ENCODE peak calls at places on chromosome 6, in nine cellular contexts. F is nephron progenitor cell, B is ascending aorta, T is AG09319, A is BJ, N is tibial nerve, J is breast epithelium, Y is neural progenitor cell, Z is endodermal cell. Q is an unnamed sample.

GRCh38 chr6:105646391-105646867 is 243.5 kb upstream of the PREP start:
- DNase-seq in F (no peak), B (no peak), T (no peak), A (no peak), N (no peak), J (no peak), Y (no peak), Z (no peak), Q (peak; percentile 82)

GRCh38 chr6:37576336-37576737 is 76.6 kb upstream of the CCDC167 start:
- DNase-seq in F (no peak), B (no peak), T (no peak), A (peak; percentile 41), N (no peak), J (no peak), Y (no peak), Z (no peak), Q (peak; percentile 83)

GRCh38 chr6:15073344-15073789 is 172.5 kb upstream of the JARID2 start:
- DNase-seq in F (no peak), B (no peak), T (no peak), A (no peak), N (no peak), J (no peak), Y (no peak), Z (no peak), Q (peak; percentile 88)

GRCh38 chr6:1604347-1604990 is 5.2 kb upstream of the FOXC1 start:
- DNase-seq in F (peak; percentile 93), B (no peak), T (no peak), A (no peak), N (no peak), J (no peak), Y (peak; percentile 94), Z (peak; percentile 94), Q (peak; percentile 53)

GRCh38 chr6:116462516-116462915 is 1.3 kb downstream of the CALHM6 start:
- DNase-seq in F (no peak), B (no peak), T (no peak), A (no peak), N (no peak), J (no peak), Y (no peak), Z (no peak), Q (no peak)

GRCh38 chr6:7723041-7723447 is 2.9 kb upstream of the BMP6 start:
- DNase-seq in F (peak; percentile 85), B (peak; percentile 17), T (peak; percentile 51), A (peak; percentile 26), N (peak; percentile 93), J (peak; percentile 63), Y (peak; percentile 83), Z (peak; percentile 94), Q (peak; percentile 81)

GRCh38 chr6:134774244-134774643 is 175.7 kb downstream of the ALDH8A1 start:
- DNase-seq in F (no peak), B (no peak), T (peak; percentile 24), A (peak; percentile 7), N (no peak), J (no peak), Y (no peak), Z (no peak), Q (peak; percentile 49)

GRCh38 chr6:106574729-106575458 is 54.4 kb downstream of the RTN4IP1 start:
- DNase-seq in F (no peak), B (no peak), T (peak; percentile 28), A (no peak), N (no peak), J (peak; percentile 55), Y (peak; percentile 62), Z (no peak), Q (peak; percentile 36)

GRCh38 chr6:122476131-122476530 is 4.5 kb upstream of the SERINC1 start:
- DNase-seq in F (no peak), B (no peak), T (no peak), A (no peak), N (no peak), J (no peak), Y (peak; percentile 25), Z (no peak), Q (peak; percentile 29)

GRCh38 chr6:163588211-163588919 is 173.8 kb downstream of the QKI start:
- DNase-seq in F (no peak), B (no peak), T (peak; percentile 5), A (peak; percentile 25), N (no peak), J (no peak), Y (no peak), Z (no peak), Q (peak; percentile 73)

GRCh38 chr6:137549106-137549505 is 54.9 kb upstream of the OLIG3 start:
- DNase-seq in F (no peak), B (no peak), T (no peak), A (no peak), N (no peak), J (no peak), Y (no peak), Z (no peak), Q (no peak)

GRCh38 chr6:156061958-156062661 is 606.5 kb upstream of the NOX3 start:
- DNase-seq in F (no peak), B (no peak), T (no peak), A (no peak), N (peak; percentile 48), J (no peak), Y (no peak), Z (no peak), Q (no peak)

GRCh38 chr6:51618563-51618962 is 468.9 kb downstream of the PKHD1 start:
- DNase-seq in F (no peak), B (no peak), T (no peak), A (no peak), N (no peak), J (no peak), Y (peak; percentile 48), Z (no peak), Q (peak; percentile 38)
- TF ChIP-seq CTCF in F (peak; percentile 48), B (no peak), T (no peak), A (peak; percentile 30), N (peak; percentile 4), J (no peak), Y (peak; percentile 57), Z (peak; percentile 75), Q (peak; percentile 41)

DNA sequence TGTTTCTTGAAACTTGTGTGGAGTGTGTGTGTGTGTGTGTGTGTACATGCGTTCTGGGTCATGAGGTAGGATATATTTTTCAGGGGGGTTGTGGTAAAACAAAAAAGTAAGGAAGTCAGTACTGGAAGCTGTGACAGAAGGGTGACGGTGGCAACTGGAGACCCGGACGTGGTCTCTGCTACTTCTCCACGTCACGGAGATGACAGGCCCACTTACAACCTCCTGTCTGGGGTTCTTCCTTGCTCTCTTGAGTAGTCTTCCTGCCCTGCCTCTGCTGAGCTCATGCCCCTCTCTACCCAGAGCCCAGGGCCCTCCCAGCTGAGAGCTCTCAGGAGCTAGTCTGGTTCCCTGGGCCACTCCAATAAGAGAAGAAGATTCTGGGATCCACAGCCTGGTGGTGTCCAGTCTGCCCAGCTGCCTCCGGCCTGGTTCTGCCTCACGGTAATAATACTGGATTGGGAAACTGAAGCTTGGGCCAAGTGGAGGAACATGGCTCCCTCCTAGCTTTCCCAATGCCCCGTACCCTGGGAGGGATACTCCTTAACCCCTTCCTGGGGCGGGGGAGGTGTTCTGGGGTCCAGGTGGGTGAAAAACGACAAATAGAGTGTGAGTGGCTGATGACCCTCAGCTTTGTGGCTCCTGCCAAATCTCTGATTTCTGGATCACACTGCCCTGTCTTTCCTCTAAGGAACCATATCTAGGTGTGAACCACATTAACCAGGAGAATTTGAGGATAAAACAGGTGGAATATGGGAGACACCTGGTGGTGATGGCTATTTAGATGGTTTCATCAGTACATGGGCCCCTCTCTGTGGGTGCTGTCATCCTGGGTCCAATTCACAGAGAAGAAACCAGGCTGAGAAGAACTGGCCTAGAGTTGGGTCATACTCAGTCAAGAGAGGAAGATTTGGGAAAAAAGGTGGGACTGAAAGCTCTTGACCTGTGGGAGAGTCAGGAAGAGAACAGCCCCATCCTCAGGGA is 27.2 kb downstream of the VEGFA start:
- DNase-seq in F (no peak), B (no peak), T (no peak), A (no peak), N (no peak), J (no peak), Y (no peak), Z (no peak), Q (no peak)
- TF ChIP-seq CTCF in F (no peak), B (no peak), T (no peak), A (no peak), N (no peak), J (no peak), Y (no peak), Z (peak; percentile 32), Q (peak; percentile 7)

DNA sequence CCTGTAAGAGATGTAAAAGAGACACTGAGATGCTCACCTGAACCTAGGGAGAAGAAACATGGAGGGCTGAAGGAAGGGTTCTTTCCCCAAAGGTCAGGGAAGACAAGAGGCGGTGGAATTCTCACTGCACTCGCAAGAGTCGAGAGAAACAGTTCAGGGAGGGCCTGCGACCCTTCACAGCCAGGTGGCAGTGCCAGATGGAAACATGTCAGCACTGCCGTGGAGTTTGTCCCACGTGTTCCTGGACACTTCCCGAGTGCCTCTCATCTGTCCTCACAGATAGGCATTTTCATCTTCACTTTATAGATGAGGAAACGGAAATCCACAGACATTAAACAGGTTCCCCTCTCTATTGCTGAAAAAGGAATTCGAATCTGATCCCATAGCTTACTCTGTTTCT is 70.4 kb upstream of the SYNJ2 start:
- DNase-seq in F (no peak), B (no peak), T (no peak), A (no peak), N (no peak), J (no peak), Y (peak; percentile 17), Z (no peak), Q (no peak)
- TF ChIP-seq CTCF in F (no peak), B (no peak), T (no peak), A (no peak), N (no peak), J (no peak), Y (no peak), Z (peak; percentile 17), Q (no peak)

GRCh38 chr6:34509782-34510181 is 43.9 kb downstream of the PACSIN1 start:
- DNase-seq in F (no peak), B (no peak), T (no peak), A (no peak), N (no peak), J (no peak), Y (no peak), Z (peak; percentile 5), Q (no peak)

GRCh38 chr6:34510299-34510698 is 44.4 kb downstream of the PACSIN1 start:
- DNase-seq in F (no peak), B (no peak), T (no peak), A (no peak), N (no peak), J (no peak), Y (no peak), Z (peak; percentile 18), Q (no peak)

GRCh38 chr6:34511214-34511922 is 44.8 kb downstream of the SPDEF start:
- DNase-seq in F (no peak), B (no peak), T (no peak), A (no peak), N (no peak), J (no peak), Y (no peak), Z (peak; percentile 43), Q (no peak)

GRCh38 chr6:34506718-34507117 is 40.8 kb downstream of the PACSIN1 start:
- DNase-seq in F (no peak), B (no peak), T (no peak), A (no peak), N (no peak), J (no peak), Y (no peak), Z (peak; percentile 58), Q (no peak)

DNA sequence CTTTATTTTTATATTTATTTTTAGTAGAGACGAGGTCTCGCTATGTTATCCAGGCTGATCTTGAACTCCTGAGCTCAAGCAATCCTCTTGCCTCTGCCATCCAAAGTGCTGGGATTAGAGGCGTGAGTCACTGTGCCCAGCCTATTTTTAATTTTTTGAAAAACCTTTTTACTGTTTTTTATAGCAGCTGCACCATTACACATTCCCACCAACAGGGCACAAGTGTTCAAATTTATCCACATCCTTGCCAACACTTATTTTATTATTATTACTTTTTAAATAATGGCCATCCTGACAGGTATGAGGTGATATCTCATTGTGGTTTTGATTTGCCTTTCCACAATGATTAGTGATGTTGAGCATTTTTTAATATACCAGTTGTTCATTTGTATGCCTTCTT is 42.5 kb downstream of the PACSIN1 start:
- DNase-seq in F (no peak), B (no peak), T (no peak), A (no peak), N (no peak), J (no peak), Y (no peak), Z (no peak), Q (no peak)
- TF ChIP-seq CTCF in F (no peak), B (no peak), T (no peak), A (no peak), N (no peak), J (no peak), Y (no peak), Z (peak; percentile 50), Q (no peak)

Q was measured in epithelial cell of esophagus.